ENCODE peak calls at places on chromosome 1, in six cellular contexts. S is ovary, U is K562, T is colonic mucosa, N is mucosa of descending colon, O is GM13976. G is an unnamed sample.

GRCh38 chr1:203519053-203519770 is 25.3 kb downstream of the OPTC start:
- DNase-seq in S (no peak), U (peak), T (no peak), N (no peak), O (no peak), G (no peak)

GRCh38 chr1:180503274-180503862 is 991 bp upstream of the ACBD6 start:
- DNase-seq in S (no peak), U (peak), T (peak), N (no peak), O (peak), G (peak)

GRCh38 chr1:230517786-230518185 is 91.7 kb upstream of the PGBD5 start:
- DNase-seq in S (no peak), U (no peak), T (no peak), N (no peak), O (no peak), G (no peak)

GRCh38 chr1:210250998-210251679 is 18.5 kb downstream of the SERTAD4 start:
- DNase-seq in S (peak), U (no peak), T (peak), N (peak), O (peak), G (peak)

GRCh38 chr1:38558055-38558454 is 301.5 kb downstream of the RRAGC start:
- DNase-seq in S (no peak), U (no peak), T (no peak), N (no peak), O (no peak), G (no peak)

GRCh38 chr1:61825398-61825797 is 83.1 kb downstream of the PATJ start:
- DNase-seq in S (no peak), U (no peak), T (no peak), N (no peak), O (no peak), G (no peak)

GRCh38 chr1:27290586-27290985 is 31.4 kb upstream of the TMEM222 start:
- DNase-seq in S (no peak), U (no peak), T (no peak), N (no peak), O (no peak), G (no peak)

GRCh38 chr1:1972976-1973715 is 30.4 kb downstream of the CFAP74 start:
- DNase-seq in S (no peak), U (no peak), T (no peak), N (no peak), O (no peak), G (no peak)

GRCh38 chr1:214330240-214330639 is 49.3 kb downstream of the SMYD2 start:
- DNase-seq in S (no peak), U (no peak), T (no peak), N (no peak), O (no peak), G (no peak)

DNA sequence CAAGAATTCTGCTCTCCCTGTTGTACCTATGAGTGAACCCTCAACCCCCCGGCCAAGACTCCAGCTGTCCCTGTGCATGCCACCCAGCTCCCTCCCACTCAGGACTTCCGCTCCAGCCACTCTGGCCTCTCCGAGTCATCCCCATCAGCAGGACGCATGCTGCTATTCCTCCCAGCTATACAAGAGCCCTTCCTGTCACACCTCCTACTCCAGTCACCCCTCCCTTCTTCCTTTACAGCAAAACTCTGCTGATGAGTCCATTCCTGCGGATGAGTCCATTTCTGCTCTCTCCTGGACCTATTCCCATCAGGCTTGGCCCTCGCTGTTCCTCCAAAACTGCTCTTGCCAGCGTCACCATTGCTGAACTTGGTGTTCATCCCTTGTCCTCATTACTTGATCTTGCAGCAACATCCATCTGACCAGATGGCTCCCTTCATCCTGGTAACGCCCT is 42.2 kb downstream of the H3-3A start:
- DNase-seq in S (no peak), U (no peak), T (no peak), N (peak), O (no peak), G (no peak)
- TF ChIP-seq CTCF in S (no peak), U (no peak), T (no peak), N (no peak), O (no peak), G (no peak)

DNA sequence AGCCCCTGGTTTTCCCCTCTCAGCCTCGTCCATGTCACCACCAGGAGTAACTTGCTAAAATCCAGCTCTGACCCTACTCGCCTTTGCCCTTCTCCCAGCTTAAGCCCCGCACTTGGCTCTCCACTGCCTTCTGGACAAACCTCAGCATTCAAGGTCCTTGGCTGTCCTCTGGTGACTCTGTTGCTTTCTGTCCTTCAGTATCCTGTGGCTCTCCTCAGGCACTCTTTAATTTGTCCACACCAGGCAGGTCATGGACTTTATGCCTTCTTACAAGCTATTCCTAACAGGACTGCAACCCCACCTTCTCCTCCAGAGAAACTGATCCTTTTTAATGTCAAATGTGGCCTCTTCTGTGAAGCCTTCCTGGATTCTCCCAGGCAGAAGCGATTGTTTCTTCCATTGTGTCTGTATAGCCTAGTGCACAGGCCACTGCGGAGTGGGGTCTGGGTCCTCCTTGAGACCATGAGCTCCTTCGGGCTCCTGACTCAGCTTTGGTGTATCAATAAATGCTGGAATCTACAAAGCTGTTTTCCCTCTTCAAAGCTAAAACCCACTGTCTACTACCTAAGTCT is 26.7 kb upstream of the CTPS1 start:
- DNase-seq in S (no peak), U (no peak), T (no peak), N (no peak), O (no peak), G (no peak)
- TF ChIP-seq CTCF in S (no peak), U (no peak), T (no peak), N (no peak), O (no peak), G (peak)

DNA sequence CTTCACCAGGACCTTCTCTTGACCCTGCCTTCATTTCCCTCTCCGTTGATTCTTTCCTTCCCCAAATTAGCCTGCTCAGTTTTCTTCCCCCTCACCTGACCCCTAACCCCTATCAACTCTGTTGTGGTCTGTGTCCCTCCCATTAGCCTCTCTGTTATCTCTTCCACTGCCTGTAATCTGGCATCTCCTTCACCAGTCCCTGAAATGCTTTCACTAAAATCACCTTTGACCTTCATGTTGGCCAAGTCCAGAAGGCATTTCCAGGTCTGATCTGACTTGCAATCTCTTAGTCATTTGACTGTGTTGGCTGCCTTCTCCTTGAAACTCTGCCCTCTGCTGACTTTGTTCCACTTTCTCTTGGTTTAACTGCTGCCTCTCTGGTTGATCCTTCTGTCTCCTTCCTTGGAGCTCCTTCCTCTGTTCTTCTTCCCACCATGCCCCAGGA is 28.2 kb downstream of the ATP8B2 start:
- DNase-seq in S (no peak), U (peak), T (peak), N (no peak), O (peak), G (peak)
- TF ChIP-seq CTCF in S (no peak), U (peak), T (peak), N (no peak), O (peak), G (peak)

DNA sequence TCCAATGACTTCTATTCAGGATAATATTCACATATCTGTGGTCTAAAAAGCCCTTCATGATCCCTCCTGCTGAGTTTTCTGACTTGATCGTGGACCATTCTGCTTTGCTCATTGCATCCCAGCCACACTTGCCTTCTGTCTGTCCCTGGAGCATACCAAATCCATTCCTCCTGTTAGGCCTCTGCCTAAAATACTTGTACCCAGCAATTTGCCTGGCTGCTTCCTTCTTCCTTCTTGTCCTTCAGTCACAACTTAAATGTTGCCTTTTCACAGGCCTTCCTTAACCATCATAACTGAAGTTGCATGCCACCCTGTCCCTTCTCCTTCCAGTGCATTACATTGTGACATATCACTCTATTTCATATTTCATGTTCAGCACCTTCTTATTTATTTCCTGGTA is 4.3 kb downstream of the CR2 start:
- DNase-seq in S (no peak), U (no peak), T (no peak), N (no peak), O (no peak), G (no peak)
- TF ChIP-seq CTCF in S (no peak), U (no peak), T (no peak), N (no peak), O (no peak), G (no peak)

DNA sequence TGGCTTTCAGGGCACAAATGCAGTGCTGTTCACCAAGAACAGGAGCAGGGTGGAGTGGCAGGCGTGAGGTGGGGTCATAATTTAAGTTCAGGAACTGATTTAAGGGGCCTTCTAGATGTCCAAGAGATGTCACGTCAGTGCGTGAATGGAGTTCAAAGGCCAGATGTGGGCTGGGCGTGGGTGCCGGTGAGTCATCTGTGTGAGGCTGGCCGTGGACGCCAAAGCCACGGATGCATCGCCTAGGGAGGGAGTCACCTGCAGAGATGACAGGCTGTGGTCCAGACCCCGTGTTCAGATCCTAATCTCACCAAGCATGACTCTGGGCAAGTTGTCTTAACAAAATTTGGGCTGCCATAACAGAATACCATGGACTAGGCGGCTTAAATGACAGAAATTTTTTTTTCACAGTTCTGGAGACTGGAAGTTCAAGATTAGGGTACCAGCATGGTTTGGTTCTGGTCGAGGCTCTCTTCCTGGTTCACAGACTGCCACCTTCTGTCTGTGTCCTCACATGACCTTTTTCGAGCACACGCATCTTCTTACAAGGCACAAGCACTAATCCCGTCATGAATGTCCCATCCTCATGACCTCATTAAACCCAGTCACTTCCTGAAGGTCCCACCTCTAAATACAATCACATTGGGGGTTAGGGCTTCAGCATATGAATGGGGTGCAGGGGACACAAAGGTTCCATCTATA is 109.6 kb downstream of the PRDM2 start:
- DNase-seq in S (no peak), U (peak), T (no peak), N (no peak), O (no peak), G (no peak)
- TF ChIP-seq CTCF in S (no peak), U (no peak), T (no peak), N (no peak), O (peak), G (peak)

DNA sequence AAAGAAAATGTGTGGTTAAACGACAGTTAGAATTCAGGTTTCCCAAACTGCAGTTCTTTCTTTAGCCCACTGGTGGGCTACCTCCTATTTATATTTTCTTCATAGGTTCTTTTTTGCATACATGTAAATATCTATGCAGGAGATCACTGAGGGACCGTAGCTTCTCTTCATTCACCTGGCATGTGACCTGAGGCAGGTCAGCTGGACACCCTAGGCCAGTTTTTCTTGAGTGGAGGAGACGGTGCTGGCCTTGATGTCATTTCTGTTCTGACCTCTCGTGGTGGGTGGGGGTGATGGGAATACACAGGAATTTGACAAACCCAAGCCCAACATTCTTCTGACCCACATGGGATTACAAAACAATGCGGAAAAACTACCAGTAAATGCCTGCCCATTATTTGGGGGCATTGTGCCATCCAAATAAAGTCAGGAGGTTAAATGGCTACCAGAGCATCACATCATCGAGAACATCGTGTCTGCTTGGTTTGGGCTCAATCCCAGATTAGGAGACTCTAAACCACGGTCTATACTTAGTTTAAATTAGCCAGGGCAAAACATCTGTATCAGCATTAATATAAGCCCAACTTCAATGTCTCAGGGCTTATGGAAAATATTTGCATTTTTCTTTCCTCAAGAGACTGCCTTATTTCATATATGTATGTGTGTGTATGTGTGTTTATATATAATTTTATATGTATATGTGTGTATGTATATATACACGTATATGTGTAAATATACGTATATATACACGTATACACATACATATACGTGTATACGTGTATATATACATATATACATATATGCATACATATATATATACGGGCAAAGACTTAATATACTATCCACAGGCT is 7.4 kb upstream of the IRF2BP2 start:
- DNase-seq in S (no peak), U (no peak), T (no peak), N (no peak), O (no peak), G (no peak)
- TF ChIP-seq CTCF in S (no peak), U (peak), T (no peak), N (no peak), O (no peak), G (peak)

GRCh38 chr1:200918006-200918405 is 23.3 kb downstream of the INAVA start:
- DNase-seq in S (no peak), U (no peak), T (no peak), N (no peak), O (no peak), G (no peak)

GRCh38 chr1:200919386-200919785 is 24.7 kb downstream of the INAVA start:
- DNase-seq in S (no peak), U (no peak), T (no peak), N (no peak), O (no peak), G (no peak)

GRCh38 chr1:200916681-200917080 is 22.0 kb downstream of the INAVA start:
- DNase-seq in S (no peak), U (no peak), T (no peak), N (no peak), O (no peak), G (no peak)

GRCh38 chr1:200917291-200917817 is 22.7 kb downstream of the INAVA start:
- DNase-seq in S (peak), U (no peak), T (peak), N (no peak), O (no peak), G (no peak)

GRCh38 chr1:200916152-200916551 is 21.5 kb downstream of the INAVA start:
- DNase-seq in S (no peak), U (peak), T (no peak), N (no peak), O (peak), G (no peak)
- TF ChIP-seq CTCF in S (no peak), U (peak), T (no peak), N (no peak), O (no peak), G (peak)

G was measured in GM13977.